ENCODE peak calls at places on chromosome 1, in eight cellular contexts. One of them, this sample, is unnamed.
A peak's percentile ranks its signal among the peaks of the same experiment; 100 is the strongest.

GRCh38 chr1:180777072-180777689 is 135.5 kb upstream of the KIAA1614 start:
- DNase-seq in glutamatergic neuron: no peak
- DNase-seq in H9: no peak
- DNase-seq in GM20000: no peak
- DNase-seq in transverse colon: no peak
- DNase-seq in body of pancreas: no peak
- DNase-seq in OCI-LY7: no peak
- DNase-seq in RWPE1: no peak
- DNase-seq in this sample: no peak

GRCh38 chr1:81242103-81242502 is 558.6 kb upstream of the ADGRL2 start:
- DNase-seq in glutamatergic neuron: no peak
- DNase-seq in H9: no peak
- DNase-seq in GM20000: no peak
- DNase-seq in transverse colon: no peak
- DNase-seq in body of pancreas: no peak
- DNase-seq in OCI-LY7: no peak
- DNase-seq in RWPE1: no peak
- DNase-seq in this sample: no peak

GRCh38 chr1:38657441-38657840 is 202.1 kb downstream of the RRAGC start:
- DNase-seq in glutamatergic neuron: no peak
- DNase-seq in H9: no peak
- DNase-seq in GM20000: no peak
- DNase-seq in transverse colon: no peak
- DNase-seq in body of pancreas: no peak
- DNase-seq in OCI-LY7: no peak
- DNase-seq in RWPE1: no peak
- DNase-seq in this sample: no peak

GRCh38 chr1:33586111-33586510 is 113.7 kb downstream of the ZSCAN20 start:
- DNase-seq in glutamatergic neuron: no peak
- DNase-seq in H9: no peak
- DNase-seq in GM20000: no peak
- DNase-seq in transverse colon: no peak
- DNase-seq in body of pancreas: no peak
- DNase-seq in OCI-LY7: no peak
- DNase-seq in RWPE1: peak; percentile 36
- DNase-seq in this sample: no peak

GRCh38 chr1:43367026-43367903 is 546 bp downstream of the ELOVL1 start:
- DNase-seq in glutamatergic neuron: peak; percentile 32
- DNase-seq in H9: no peak
- DNase-seq in GM20000: peak; percentile 59
- DNase-seq in transverse colon: peak; percentile 35
- DNase-seq in body of pancreas: peak; percentile 20
- DNase-seq in OCI-LY7: peak; percentile 43
- DNase-seq in RWPE1: peak; percentile 75
- DNase-seq in this sample: no peak

GRCh38 chr1:112894561-112895011 is 61.4 kb downstream of the SLC16A1 start:
- DNase-seq in glutamatergic neuron: no peak
- DNase-seq in H9: no peak
- DNase-seq in GM20000: no peak
- DNase-seq in transverse colon: no peak
- DNase-seq in body of pancreas: no peak
- DNase-seq in OCI-LY7: no peak
- DNase-seq in RWPE1: no peak
- DNase-seq in this sample: no peak

GRCh38 chr1:244836598-244836997 is 1.1 kb downstream of the COX20 start:
- DNase-seq in glutamatergic neuron: no peak
- DNase-seq in H9: no peak
- DNase-seq in GM20000: no peak
- DNase-seq in transverse colon: no peak
- DNase-seq in body of pancreas: no peak
- DNase-seq in OCI-LY7: no peak
- DNase-seq in RWPE1: no peak
- DNase-seq in this sample: no peak

GRCh38 chr1:175244206-175244605 is 51.6 kb upstream of the KIAA0040 start:
- DNase-seq in glutamatergic neuron: no peak
- DNase-seq in H9: no peak
- DNase-seq in GM20000: no peak
- DNase-seq in transverse colon: no peak
- DNase-seq in body of pancreas: no peak
- DNase-seq in OCI-LY7: no peak
- DNase-seq in RWPE1: no peak
- DNase-seq in this sample: no peak

GRCh38 chr1:58063095-58063494 is 483.4 kb downstream of the OMA1 start:
- DNase-seq in glutamatergic neuron: no peak
- DNase-seq in H9: no peak
- DNase-seq in GM20000: no peak
- DNase-seq in transverse colon: no peak
- DNase-seq in body of pancreas: no peak
- DNase-seq in OCI-LY7: no peak
- DNase-seq in RWPE1: peak; percentile 18
- DNase-seq in this sample: no peak

GRCh38 chr1:230205719-230206198 is 138.7 kb downstream of the GALNT2 start:
- DNase-seq in glutamatergic neuron: no peak
- DNase-seq in H9: no peak
- DNase-seq in GM20000: no peak
- DNase-seq in transverse colon: no peak
- DNase-seq in body of pancreas: peak; percentile 37
- DNase-seq in OCI-LY7: no peak
- DNase-seq in RWPE1: no peak
- DNase-seq in this sample: no peak

GRCh38 chr1:40890771-40891170 is 28.6 kb upstream of the CITED4 start:
- DNase-seq in glutamatergic neuron: no peak
- DNase-seq in H9: no peak
- DNase-seq in GM20000: no peak
- DNase-seq in transverse colon: no peak
- DNase-seq in body of pancreas: no peak
- DNase-seq in OCI-LY7: no peak
- DNase-seq in RWPE1: no peak
- DNase-seq in this sample: no peak

GRCh38 chr1:234997201-234998173 is 131.2 kb downstream of the TOMM20 start:
- DNase-seq in glutamatergic neuron: no peak
- DNase-seq in H9: no peak
- DNase-seq in GM20000: no peak
- DNase-seq in transverse colon: peak; percentile 95
- DNase-seq in body of pancreas: peak; percentile 94
- DNase-seq in OCI-LY7: no peak
- DNase-seq in RWPE1: peak; percentile 98
- DNase-seq in this sample: peak; percentile 44

GRCh38 chr1:67468066-67468718 is 38.0 kb upstream of the SERBP1 start:
- DNase-seq in glutamatergic neuron: no peak
- DNase-seq in H9: no peak
- DNase-seq in GM20000: no peak
- DNase-seq in transverse colon: no peak
- DNase-seq in body of pancreas: no peak
- DNase-seq in OCI-LY7: no peak
- DNase-seq in RWPE1: peak; percentile 26
- DNase-seq in this sample: no peak

GRCh38 chr1:12302798-12303447 is 73.1 kb downstream of the VPS13D start:
- DNase-seq in glutamatergic neuron: no peak
- DNase-seq in H9: no peak
- DNase-seq in GM20000: no peak
- DNase-seq in transverse colon: no peak
- DNase-seq in body of pancreas: no peak
- DNase-seq in OCI-LY7: no peak
- DNase-seq in RWPE1: no peak
- DNase-seq in this sample: no peak

GRCh38 chr1:158248122-158248521 is 6.1 kb upstream of the CD1A start:
- DNase-seq in glutamatergic neuron: no peak
- DNase-seq in H9: no peak
- DNase-seq in GM20000: peak; percentile 26
- DNase-seq in transverse colon: peak; percentile 39
- DNase-seq in body of pancreas: peak; percentile 51
- DNase-seq in OCI-LY7: peak; percentile 81
- DNase-seq in RWPE1: no peak
- DNase-seq in this sample: no peak

GRCh38 chr1:3908886-3909517 is 8.9 kb upstream of the C1orf174 start:
- DNase-seq in glutamatergic neuron: peak; percentile 9
- DNase-seq in H9: no peak
- DNase-seq in GM20000: no peak
- DNase-seq in transverse colon: no peak
- DNase-seq in body of pancreas: no peak
- DNase-seq in OCI-LY7: peak; percentile 27
- DNase-seq in RWPE1: no peak
- DNase-seq in this sample: no peak

GRCh38 chr1:5554784-5555183 is 437.4 kb downstream of the NPHP4 start:
- DNase-seq in glutamatergic neuron: no peak
- DNase-seq in H9: no peak
- DNase-seq in GM20000: no peak
- DNase-seq in transverse colon: no peak
- DNase-seq in body of pancreas: no peak
- DNase-seq in OCI-LY7: no peak
- DNase-seq in RWPE1: no peak
- DNase-seq in this sample: no peak

GRCh38 chr1:937521-937920 is 13.8 kb downstream of the SAMD11 start:
- DNase-seq in glutamatergic neuron: no peak
- DNase-seq in H9: no peak
- DNase-seq in GM20000: no peak
- DNase-seq in transverse colon: no peak
- DNase-seq in body of pancreas: no peak
- DNase-seq in OCI-LY7: no peak
- DNase-seq in RWPE1: no peak
- DNase-seq in this sample: no peak

GRCh38 chr1:938711-939504 is 15.2 kb downstream of the SAMD11 start:
- DNase-seq in glutamatergic neuron: no peak
- DNase-seq in H9: peak; percentile 79
- DNase-seq in GM20000: no peak
- DNase-seq in transverse colon: no peak
- DNase-seq in body of pancreas: no peak
- DNase-seq in OCI-LY7: no peak
- DNase-seq in RWPE1: no peak
- DNase-seq in this sample: peak; percentile 87

GRCh38 chr1:936865-937264 is 13.1 kb downstream of the SAMD11 start:
- DNase-seq in glutamatergic neuron: no peak
- DNase-seq in H9: no peak
- DNase-seq in GM20000: no peak
- DNase-seq in transverse colon: no peak
- DNase-seq in body of pancreas: no peak
- DNase-seq in OCI-LY7: no peak
- DNase-seq in RWPE1: no peak
- DNase-seq in this sample: no peak

GRCh38 chr1:939511-940107 is 15.9 kb downstream of the SAMD11 start:
- DNase-seq in glutamatergic neuron: no peak
- DNase-seq in H9: no peak
- DNase-seq in GM20000: no peak
- DNase-seq in transverse colon: no peak
- DNase-seq in body of pancreas: no peak
- DNase-seq in OCI-LY7: no peak
- DNase-seq in RWPE1: no peak
- DNase-seq in this sample: no peak

GRCh38 chr1:938088-938683 is 14.5 kb downstream of the SAMD11 start:
- DNase-seq in glutamatergic neuron: no peak
- DNase-seq in H9: no peak
- DNase-seq in GM20000: no peak
- DNase-seq in transverse colon: peak; percentile 57
- DNase-seq in body of pancreas: peak; percentile 65
- DNase-seq in OCI-LY7: no peak
- DNase-seq in RWPE1: peak; percentile 49
- DNase-seq in this sample: no peak
- TF ChIP-seq CTCF in glutamatergic neuron: no peak
- TF ChIP-seq CTCF in H9: no peak
- TF ChIP-seq CTCF in GM20000: peak; percentile 50
- TF ChIP-seq CTCF in transverse colon: peak; percentile 68
- TF ChIP-seq CTCF in body of pancreas: peak; percentile 75
- TF ChIP-seq CTCF in OCI-LY7: no peak
- TF ChIP-seq CTCF in RWPE1: peak; percentile 71
- TF ChIP-seq CTCF in this sample: peak; percentile 39

GRCh38 chr1:66452162-66452561 is 81.8 kb upstream of the SGIP1 start:
- DNase-seq in glutamatergic neuron: no peak
- DNase-seq in H9: no peak
- DNase-seq in GM20000: no peak
- DNase-seq in transverse colon: no peak
- DNase-seq in body of pancreas: no peak
- DNase-seq in OCI-LY7: no peak
- DNase-seq in RWPE1: no peak
- DNase-seq in this sample: no peak
- TF ChIP-seq CTCF in glutamatergic neuron: no peak
- TF ChIP-seq CTCF in H9: peak; percentile 22
- TF ChIP-seq CTCF in GM20000: no peak
- TF ChIP-seq CTCF in transverse colon: no peak
- TF ChIP-seq CTCF in body of pancreas: no peak
- TF ChIP-seq CTCF in OCI-LY7: peak; percentile 16
- TF ChIP-seq CTCF in RWPE1: no peak
- TF ChIP-seq CTCF in this sample: peak; percentile 63

GRCh38 chr1:210254298-210254697 is 21.7 kb downstream of the SERTAD4 start:
- DNase-seq in glutamatergic neuron: no peak
- DNase-seq in H9: no peak
- DNase-seq in GM20000: no peak
- DNase-seq in transverse colon: no peak
- DNase-seq in body of pancreas: no peak
- DNase-seq in OCI-LY7: no peak
- DNase-seq in RWPE1: no peak
- DNase-seq in this sample: no peak

GRCh38 chr1:210259496-210259895 is 26.9 kb downstream of the SERTAD4 start:
- DNase-seq in glutamatergic neuron: no peak
- DNase-seq in H9: no peak
- DNase-seq in GM20000: no peak
- DNase-seq in transverse colon: no peak
- DNase-seq in body of pancreas: no peak
- DNase-seq in OCI-LY7: no peak
- DNase-seq in RWPE1: no peak
- DNase-seq in this sample: no peak

GRCh38 chr1:210262167-210262896 is 29.7 kb downstream of the SERTAD4 start:
- DNase-seq in glutamatergic neuron: no peak
- DNase-seq in H9: no peak
- DNase-seq in GM20000: no peak
- DNase-seq in transverse colon: no peak
- DNase-seq in body of pancreas: no peak
- DNase-seq in OCI-LY7: no peak
- DNase-seq in RWPE1: no peak
- DNase-seq in this sample: no peak

GRCh38 chr1:210260087-210260486 is 27.5 kb downstream of the SERTAD4 start:
- DNase-seq in glutamatergic neuron: no peak
- DNase-seq in H9: no peak
- DNase-seq in GM20000: no peak
- DNase-seq in transverse colon: no peak
- DNase-seq in body of pancreas: no peak
- DNase-seq in OCI-LY7: no peak
- DNase-seq in RWPE1: no peak
- DNase-seq in this sample: no peak

GRCh38 chr1:210257698-210258395 is 25.3 kb downstream of the SERTAD4 start:
- DNase-seq in glutamatergic neuron: no peak
- DNase-seq in H9: no peak
- DNase-seq in GM20000: no peak
- DNase-seq in transverse colon: no peak
- DNase-seq in body of pancreas: no peak
- DNase-seq in OCI-LY7: no peak
- DNase-seq in RWPE1: no peak
- DNase-seq in this sample: no peak
- TF ChIP-seq CTCF in glutamatergic neuron: no peak
- TF ChIP-seq CTCF in H9: no peak
- TF ChIP-seq CTCF in GM20000: no peak
- TF ChIP-seq CTCF in transverse colon: no peak
- TF ChIP-seq CTCF in body of pancreas: no peak
- TF ChIP-seq CTCF in OCI-LY7: no peak
- TF ChIP-seq CTCF in RWPE1: no peak
- TF ChIP-seq CTCF in this sample: no peak

DNA sequence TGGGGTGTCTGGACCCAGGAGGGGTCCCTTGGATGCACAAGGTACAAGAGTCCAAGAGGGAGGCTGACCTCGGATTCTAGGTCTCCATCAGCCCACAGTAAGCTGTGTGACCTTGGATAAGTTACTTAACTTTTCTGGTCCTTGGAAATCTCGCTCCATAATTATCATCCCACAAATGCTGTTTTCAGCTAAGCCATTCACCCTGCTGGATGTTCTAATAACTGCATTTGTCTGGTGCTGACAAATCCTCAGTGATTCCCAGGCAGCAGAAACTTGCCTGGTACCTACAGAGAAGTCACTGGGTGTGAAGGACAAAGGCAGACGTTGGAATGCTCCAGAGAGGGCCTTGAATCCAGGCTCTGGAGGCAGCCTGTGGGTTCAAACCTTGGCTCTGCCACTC is 89.7 kb downstream of the IGSF21 start:
- DNase-seq in glutamatergic neuron: no peak
- DNase-seq in H9: no peak
- DNase-seq in GM20000: no peak
- DNase-seq in transverse colon: no peak
- DNase-seq in body of pancreas: no peak
- DNase-seq in OCI-LY7: no peak
- DNase-seq in RWPE1: no peak
- DNase-seq in this sample: no peak
- TF ChIP-seq CTCF in glutamatergic neuron: peak; percentile 42
- TF ChIP-seq CTCF in H9: no peak
- TF ChIP-seq CTCF in GM20000: no peak
- TF ChIP-seq CTCF in transverse colon: no peak
- TF ChIP-seq CTCF in body of pancreas: no peak
- TF ChIP-seq CTCF in OCI-LY7: no peak
- TF ChIP-seq CTCF in RWPE1: no peak
- TF ChIP-seq CTCF in this sample: peak; percentile 29

This sample was measured in endodermal cell.